ENCODE peak calls at places on chromosomes 4 and X, in nine cellular contexts. B, Z, Y, W, M, G, S, L and X are unnamed samples.

GRCh38 chrX:89034679-89035078 is 287.7 kb downstream of the CPXCR1 start:
- DNase-seq in L (no peak), Z (no peak), G (no peak), M (no peak), S (no peak), Y (no peak), W (no peak), B (no peak), X (no peak)

GRCh38 chr4:52983563-52984303 is 121.6 kb downstream of the RASL11B start:
- DNase-seq in M (peak; percentile 69), L (no peak), S (no peak), Y (no peak), G (no peak), B (peak; percentile 5), W (no peak), Z (no peak), X (no peak)

GRCh38 chr4:19739101-19739651 is 512.5 kb upstream of the SLIT2 start:
- DNase-seq in M (peak; percentile 95), G (no peak), W (no peak), Y (no peak), L (no peak), S (no peak), B (peak; percentile 64), Z (no peak), X (no peak)

GRCh38 chrX:69065451-69065850 is 99.8 kb downstream of the PJA1 start:
- DNase-seq in Z (no peak), M (no peak), L (no peak), S (no peak), G (peak; percentile 52), B (no peak), W (peak; percentile 42), Y (no peak), X (peak; percentile 4)

GRCh38 chr4:122152699-122153328 is 683 bp downstream of the BLTP1 start:
- DNase-seq in S (peak; percentile 47), Y (peak; percentile 41), W (peak; percentile 89), Z (no peak), B (no peak), L (no peak), G (peak; percentile 90), M (peak; percentile 33), X (peak; percentile 33)

GRCh38 chr4:140556372-140557085 is 12.2 kb downstream of the UCP1 start:
- DNase-seq in Y (no peak), Z (no peak), S (no peak), L (no peak), G (no peak), M (no peak), B (no peak), W (no peak), X (no peak)

GRCh38 chr4:114396808-114397207 is 201.8 kb upstream of the UGT8 start:
- DNase-seq in L (no peak), Y (no peak), B (no peak), W (no peak), G (no peak), M (peak; percentile 8), Z (no peak), S (no peak), X (no peak)

GRCh38 chr4:84481077-84481878 is 17.8 kb downstream of the NKX6-1 start:
- DNase-seq in L (no peak), B (no peak), S (no peak), G (no peak), Z (no peak), M (no peak), Y (no peak), W (no peak), X (no peak)

GRCh38 chr4:55397521-55398321 is 2.0 kb downstream of the TMEM165 start:
- DNase-seq in G (no peak), B (no peak), S (no peak), Y (no peak), M (peak; percentile 45), L (no peak), W (no peak), Z (no peak), X (no peak)

GRCh38 chr4:153257151-153257620 is 52.9 kb downstream of the TRIM2 start:
- DNase-seq in L (no peak), S (peak; percentile 37), W (no peak), Y (no peak), M (peak; percentile 73), B (no peak), Z (no peak), G (no peak), X (peak; percentile 51)

GRCh38 chrX:106903291-106903820 is at the start of gene RIPPLY1:
- DNase-seq in W (no peak), B (no peak), M (no peak), Z (no peak), S (no peak), L (no peak), Y (no peak), G (no peak), X (no peak)

GRCh38 chr4:76625316-76625715 is 190.3 kb downstream of the SHROOM3 start:
- DNase-seq in Z (no peak), S (no peak), W (no peak), L (no peak), M (no peak), G (no peak), Y (no peak), B (no peak), X (no peak)

GRCh38 chr4:62898115-62898514 is 1511.1 kb downstream of the TECRL start:
- DNase-seq in L (no peak), W (peak; percentile 71), B (no peak), M (no peak), Y (no peak), G (no peak), S (no peak), Z (no peak), X (no peak)

GRCh38 chr4:822361-823092 is 3.4 kb downstream of the CPLX1 start:
- DNase-seq in B (no peak), L (no peak), Y (no peak), S (no peak), G (no peak), W (no peak), Z (no peak), M (no peak), X (no peak)

GRCh38 chrX:68669094-68669830 is 21.8 kb downstream of the STARD8 start:
- DNase-seq in M (peak; percentile 53), S (no peak), W (no peak), Z (no peak), B (no peak), G (no peak), Y (no peak), L (no peak), X (peak; percentile 28)

GRCh38 chr4:186029731-186030421 is 39.1 kb upstream of the TLR3 start:
- DNase-seq in Y (peak; percentile 83), B (no peak), G (peak; percentile 82), M (peak; percentile 69), W (no peak), Z (no peak), S (peak; percentile 45), L (peak; percentile 28), X (peak; percentile 64)

GRCh38 chrX:146041741-146042140 is 224.1 kb downstream of the SLITRK2 start:
- DNase-seq in G (no peak), B (no peak), Y (no peak), Z (no peak), S (no peak), M (no peak), W (no peak), L (no peak), X (no peak)

GRCh38 chr4:30776921-30777415 is 56.8 kb downstream of the PCDH7 start:
- DNase-seq in B (no peak), M (no peak), W (no peak), L (no peak), Y (no peak), G (no peak), S (no peak), Z (no peak), X (no peak)

GRCh38 chrX:15853586-15854079 is 980 bp downstream of the AP1S2 start:
- DNase-seq in L (no peak), B (no peak), Z (no peak), S (no peak), Y (no peak), M (peak; percentile 19), W (no peak), G (no peak), X (no peak)

DNA sequence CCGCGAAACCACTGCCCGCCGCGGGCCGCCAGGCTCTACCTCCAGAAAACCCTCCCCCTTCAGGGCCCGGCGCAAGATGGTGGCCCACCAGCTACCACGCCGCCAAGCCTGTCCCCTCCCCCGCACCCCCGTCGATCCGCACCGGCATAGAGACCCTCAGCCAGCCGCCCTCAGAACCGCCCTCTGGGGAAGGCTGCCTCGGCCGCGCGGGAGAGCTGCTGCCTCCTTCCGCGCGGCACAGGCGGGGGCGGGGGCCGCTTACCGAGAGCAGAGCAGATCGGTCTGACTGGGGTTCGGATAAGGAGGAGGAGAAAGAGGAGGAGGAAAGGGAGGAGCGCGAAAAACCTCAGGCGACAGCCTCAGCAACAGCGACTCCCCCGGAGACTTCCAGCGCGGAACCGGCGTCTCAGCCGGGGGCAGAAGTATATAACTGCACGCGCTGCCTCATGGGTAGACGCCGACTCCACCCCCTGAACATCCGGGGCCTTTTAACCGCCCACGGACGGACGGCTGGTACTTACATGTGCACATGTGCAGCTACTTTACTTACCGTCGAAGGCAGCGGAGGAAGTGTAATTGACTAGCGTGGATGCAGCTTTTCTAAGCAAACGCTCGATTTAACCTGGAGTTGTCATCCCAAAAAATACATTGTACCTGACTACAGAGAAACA is at the start of gene ZNF280C:
- DNase-seq in W (peak; percentile 96), L (peak; percentile 49), B (peak; percentile 93), G (peak; percentile 96), S (peak; percentile 89), Y (peak; percentile 89), M (peak; percentile 94), Z (peak; percentile 68), X (peak; percentile 82)
- TF ChIP-seq CTCF in W (no peak), L (peak; percentile 7), B (no peak), G (no peak), S (no peak), Y (peak; percentile 36), M (peak; percentile 26), Z (no peak), X (no peak)

DNA sequence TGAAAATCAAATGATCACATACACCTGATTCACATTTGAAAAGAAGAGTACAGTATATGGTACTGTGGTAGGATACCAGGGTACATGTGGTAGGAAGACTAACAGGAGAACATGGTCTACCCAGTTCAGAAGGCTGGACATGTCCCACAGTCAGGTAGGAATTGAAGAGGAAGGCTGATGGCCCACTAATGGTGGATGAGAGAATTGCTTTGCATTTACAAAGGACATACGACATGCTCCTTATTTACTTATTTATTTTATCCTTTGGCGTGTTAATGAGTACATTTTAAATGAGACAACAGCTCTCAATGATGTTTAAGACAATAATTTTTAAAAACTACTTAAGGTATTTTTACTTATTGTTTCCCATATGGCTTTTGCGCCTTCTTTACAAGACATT is 106.7 kb upstream of the BMP2K start:
- DNase-seq in G (no peak), W (no peak), Y (no peak), M (no peak), S (no peak), B (no peak), Z (no peak), L (no peak), X (no peak)
- TF ChIP-seq CTCF in G (no peak), W (no peak), Y (peak; percentile 28), M (peak; percentile 30), S (peak; percentile 20), B (peak; percentile 25), Z (no peak), L (no peak), X (no peak)

GRCh38 chr4:25180524-25181131 is 20.4 kb upstream of the SEPSECS start:
- DNase-seq in Z (no peak), L (no peak), M (peak; percentile 41), B (peak; percentile 3), S (peak; percentile 47), W (no peak), G (no peak), Y (peak; percentile 25), X (no peak)
- TF ChIP-seq CTCF in Z (no peak), L (peak; percentile 22), M (peak; percentile 68), B (peak; percentile 65), S (peak; percentile 53), W (peak; percentile 44), G (no peak), Y (peak; percentile 61), X (no peak)

GRCh38 chrX:109990582-109991276 is 12.2 kb upstream of the TMEM164 start:
- DNase-seq in B (no peak), W (no peak), M (no peak), L (no peak), G (no peak), Z (no peak), S (no peak), Y (no peak), X (no peak)
- TF ChIP-seq CTCF in B (no peak), W (no peak), M (no peak), L (no peak), G (no peak), Z (no peak), S (no peak), Y (no peak), X (no peak)